ENCODE peak calls at places on chromosomes 16 and 17, in nine cellular contexts. C, I, A, B, X, V, Z, U and G are unnamed samples.

GRCh38 chr17:31739300-31739699 is 119.7 kb downstream of the COPRS start:
- DNase-seq in C (no peak), I (no peak), A (no peak), B (no peak), X (no peak), V (no peak), Z (no peak), U (no peak), G (no peak)

GRCh38 chr16:89909777-89910716 is 8.6 kb upstream of the MC1R start:
- DNase-seq in C (peak), I (peak), A (peak), B (peak), X (peak), V (peak), Z (peak), U (peak), G (peak)

GRCh38 chr16:1364510-1364909 is 12.8 kb downstream of the GNPTG start:
- DNase-seq in C (no peak), I (no peak), A (peak), B (no peak), X (peak), V (no peak), Z (no peak), U (no peak), G (no peak)

GRCh38 chr17:39812466-39812865 is 51.6 kb downstream of the IKZF3 start:
- DNase-seq in C (no peak), I (no peak), A (no peak), B (peak), X (no peak), V (no peak), Z (peak), U (no peak), G (no peak)

GRCh38 chr17:31321481-31321880 is at the start of gene EVI2A:
- DNase-seq in C (no peak), I (no peak), A (no peak), B (no peak), X (no peak), V (no peak), Z (no peak), U (no peak), G (peak)

GRCh38 chr17:64343833-64344637 is 46.6 kb downstream of the PECAM1 start:
- DNase-seq in C (peak), I (no peak), A (peak), B (peak), X (peak), V (peak), Z (peak), U (no peak), G (peak)

GRCh38 chr17:700504-701094 is 14.0 kb downstream of the VPS53 start:
- DNase-seq in C (no peak), I (no peak), A (no peak), B (no peak), X (no peak), V (no peak), Z (no peak), U (peak), G (peak)

GRCh38 chr17:63173450-63173849 is 207.4 kb downstream of the TANC2 start:
- DNase-seq in C (no peak), I (no peak), A (no peak), B (no peak), X (no peak), V (no peak), Z (peak), U (no peak), G (no peak)

GRCh38 chr17:59329558-59330313 is 1.7 kb upstream of the YPEL2 start:
- DNase-seq in C (peak), I (peak), A (no peak), B (peak), X (no peak), V (peak), Z (peak), U (peak), G (peak)

GRCh38 chr17:5921919-5922318 is 148.3 kb upstream of the WSCD1 start:
- DNase-seq in C (peak), I (no peak), A (no peak), B (no peak), X (no peak), V (no peak), Z (no peak), U (no peak), G (peak)

GRCh38 chr16:89352091-89352681 is 134.7 kb downstream of the ZNF778 start:
- DNase-seq in C (no peak), I (no peak), A (peak), B (no peak), X (no peak), V (no peak), Z (no peak), U (no peak), G (no peak)

GRCh38 chr16:68718596-68718995 is 18.5 kb upstream of the CDH1 start:
- DNase-seq in C (no peak), I (no peak), A (no peak), B (no peak), X (no peak), V (no peak), Z (no peak), U (no peak), G (no peak)

GRCh38 chr16:47970291-47970931 is 185.4 kb downstream of the ABCC12 start:
- DNase-seq in C (no peak), I (no peak), A (no peak), B (no peak), X (no peak), V (no peak), Z (no peak), U (no peak), G (peak)

GRCh38 chr17:82204831-82205719 is 7.6 kb downstream of the CCDC57 start:
- DNase-seq in C (no peak), I (no peak), A (no peak), B (no peak), X (no peak), V (no peak), Z (no peak), U (peak), G (peak)

GRCh38 chr17:29140631-29141483 is 39.3 kb downstream of the MYO18A start:
- DNase-seq in C (peak), I (no peak), A (peak), B (no peak), X (peak), V (no peak), Z (no peak), U (peak), G (no peak)

GRCh38 chr17:35726609-35727460 is 4.6 kb upstream of the RASL10B start:
- DNase-seq in C (peak), I (no peak), A (peak), B (no peak), X (no peak), V (no peak), Z (peak), U (no peak), G (peak)

GRCh38 chr17:9162275-9162985 is 141.1 kb downstream of the NTN1 start:
- DNase-seq in C (peak), I (no peak), A (no peak), B (no peak), X (no peak), V (no peak), Z (no peak), U (peak), G (no peak)

GRCh38 chr17:27038676-27039075 is 255.2 kb upstream of the WSB1 start:
- DNase-seq in C (no peak), I (no peak), A (no peak), B (no peak), X (no peak), V (no peak), Z (no peak), U (peak), G (no peak)

GRCh38 chr17:43908111-43908721 is 880 bp upstream of the MPP2 start:
- DNase-seq in C (peak), I (peak), A (peak), B (peak), X (no peak), V (peak), Z (peak), U (peak), G (peak)

GRCh38 chr16:67945392-67945933 is 1.5 kb upstream of the LCAT start:
- DNase-seq in C (no peak), I (no peak), A (peak), B (no peak), X (no peak), V (no peak), Z (no peak), U (no peak), G (no peak)

GRCh38 chr16:25413962-25414361 is 156.3 kb upstream of the ZKSCAN2 start:
- DNase-seq in C (no peak), I (no peak), A (no peak), B (no peak), X (no peak), V (no peak), Z (no peak), U (no peak), G (no peak)

GRCh38 chr17:55069983-55070529 is 101.5 kb downstream of the STXBP4 start:
- DNase-seq in C (no peak), I (no peak), A (no peak), B (no peak), X (no peak), V (no peak), Z (no peak), U (no peak), G (no peak)

GRCh38 chr17:80345321-80345720 is 69.6 kb upstream of the ENDOV start:
- DNase-seq in C (no peak), I (no peak), A (no peak), B (no peak), X (no peak), V (no peak), Z (no peak), U (no peak), G (no peak)

GRCh38 chr16:89049484-89050118 is 44.1 kb upstream of the ACSF3 start:
- DNase-seq in C (no peak), I (no peak), A (peak), B (no peak), X (peak), V (no peak), Z (no peak), U (peak), G (no peak)

GRCh38 chr16:12471383-12471782 is 332.3 kb downstream of the CPPED1 start:
- DNase-seq in C (no peak), I (no peak), A (no peak), B (no peak), X (no peak), V (no peak), Z (no peak), U (no peak), G (no peak)

GRCh38 chr16:12463961-12464360 is 339.7 kb downstream of the CPPED1 start:
- DNase-seq in C (no peak), I (no peak), A (no peak), B (no peak), X (no peak), V (no peak), Z (no peak), U (no peak), G (no peak)

GRCh38 chr16:12467418-12468210 is 336.1 kb downstream of the CPPED1 start:
- DNase-seq in C (no peak), I (no peak), A (no peak), B (no peak), X (no peak), V (no peak), Z (no peak), U (no peak), G (no peak)

GRCh38 chr16:12470311-12471229 is 333.1 kb downstream of the CPPED1 start:
- DNase-seq in C (peak), I (peak), A (no peak), B (no peak), X (no peak), V (no peak), Z (no peak), U (no peak), G (peak)

DNA sequence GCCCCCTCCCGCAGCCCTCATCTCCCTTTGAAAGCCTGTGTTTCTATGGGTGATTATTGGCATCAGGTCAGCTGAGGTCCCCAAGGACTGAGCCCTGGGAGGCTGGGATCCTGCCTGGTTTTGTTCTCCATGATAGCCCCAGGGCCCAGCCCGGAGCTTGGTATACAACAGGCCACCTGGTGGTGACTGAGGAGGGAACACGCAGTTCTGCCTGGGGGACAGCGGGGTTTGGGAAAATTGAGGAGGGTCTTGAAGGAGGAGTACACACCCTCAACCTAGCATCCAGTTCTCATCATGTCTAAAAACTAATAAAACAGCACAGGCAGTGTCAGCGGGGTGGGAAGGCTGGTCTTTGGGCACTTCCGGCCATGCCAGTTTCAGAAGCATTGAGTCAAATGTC is 335.1 kb downstream of the CPPED1 start:
- DNase-seq in C (no peak), I (no peak), A (no peak), B (no peak), X (no peak), V (no peak), Z (no peak), U (no peak), G (no peak)
- TF ChIP-seq CTCF in C (no peak), I (no peak), A (no peak), B (no peak), X (no peak), V (no peak), Z (no peak), U (no peak), G (peak)

GRCh38 chr17:77455878-77456234 is 315.1 kb downstream of the SEC14L1 start:
- DNase-seq in C (no peak), I (no peak), A (no peak), B (no peak), X (peak), V (no peak), Z (no peak), U (no peak), G (no peak)
- H3K4me3 ChIP-seq in C (no peak), I (no peak), A (no peak), B (peak), X (no peak), V (no peak), Z (no peak), U (no peak), G (no peak)

GRCh38 chr16:75622762-75623605 is at the start of gene ADAT1:
- DNase-seq in C (peak), I (peak), A (peak), B (peak), X (peak), V (peak), Z (peak), U (peak), G (peak)

GRCh38 chr16:75620326-75621169 is 2.5 kb downstream of the ADAT1 start:
- DNase-seq in C (no peak), I (no peak), A (no peak), B (peak), X (no peak), V (no peak), Z (no peak), U (no peak), G (no peak)

GRCh38 chr16:75618782-75619181 is 4.3 kb downstream of the ADAT1 start:
- DNase-seq in C (no peak), I (no peak), A (no peak), B (no peak), X (no peak), V (no peak), Z (no peak), U (no peak), G (no peak)

GRCh38 chr16:75624921-75625334 is 1.8 kb upstream of the ADAT1 start:
- DNase-seq in C (no peak), I (no peak), A (no peak), B (no peak), X (no peak), V (no peak), Z (no peak), U (no peak), G (no peak)

GRCh38 chr16:75621170-75621477 is 2.0 kb downstream of the ADAT1 start:
- DNase-seq in C (no peak), I (no peak), A (no peak), B (no peak), X (no peak), V (no peak), Z (no peak), U (peak), G (peak)
- TF ChIP-seq CTCF in C (no peak), I (peak), A (no peak), B (no peak), X (no peak), V (no peak), Z (peak), U (peak), G (peak)

GRCh38 chr16:30068333-30068732 is 2.8 kb downstream of the ALDOA start:
- DNase-seq in C (no peak), I (no peak), A (no peak), B (no peak), X (no peak), V (no peak), Z (no peak), U (no peak), G (no peak)

GRCh38 chr16:30065943-30066881 is 652 bp downstream of the ALDOA start:
- DNase-seq in C (no peak), I (no peak), A (no peak), B (no peak), X (peak), V (no peak), Z (no peak), U (peak), G (no peak)

GRCh38 chr16:30068750-30069574 is 3.4 kb downstream of the ALDOA start:
- DNase-seq in C (no peak), I (no peak), A (no peak), B (no peak), X (no peak), V (no peak), Z (peak), U (peak), G (no peak)

GRCh38 chr16:30066882-30067583 is 1.5 kb downstream of the ALDOA start:
- DNase-seq in C (peak), I (no peak), A (no peak), B (no peak), X (no peak), V (no peak), Z (no peak), U (peak), G (no peak)

GRCh38 chr16:30067584-30067916 is 2.0 kb downstream of the ALDOA start:
- DNase-seq in C (no peak), I (no peak), A (no peak), B (no peak), X (no peak), V (no peak), Z (no peak), U (no peak), G (no peak)
- H3K4me3 ChIP-seq in C (peak), I (peak), A (peak), B (peak), X (peak), V (no peak), Z (no peak), U (peak), G (peak)

GRCh38 chr17:66339563-66339962 is 37.1 kb downstream of the PRKCA start:
- DNase-seq in C (no peak), I (no peak), A (no peak), B (no peak), X (no peak), V (no peak), Z (no peak), U (no peak), G (no peak)
- TF ChIP-seq CTCF in C (no peak), I (no peak), A (no peak), B (no peak), X (no peak), V (no peak), Z (no peak), U (no peak), G (no peak)

DNA sequence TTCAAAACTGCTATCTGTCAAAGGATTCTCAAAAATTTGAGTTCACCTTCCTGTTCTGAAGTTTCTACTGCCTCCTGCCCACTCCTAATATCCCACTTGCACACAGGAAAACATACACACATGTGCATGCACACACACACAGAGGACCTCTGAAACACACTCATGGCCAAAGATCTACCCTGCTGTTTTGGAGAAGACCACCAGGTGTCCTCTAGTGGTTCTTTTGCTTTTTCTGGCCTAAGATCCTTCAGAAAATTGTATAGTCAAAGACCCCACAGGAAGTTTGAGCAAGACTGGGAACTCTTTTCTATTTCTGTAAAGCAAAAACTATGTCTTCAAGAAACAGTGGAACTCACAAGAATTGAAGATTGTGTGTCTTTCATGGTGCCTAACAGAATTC is 90.2 kb downstream of the CDH8 start:
- DNase-seq in C (no peak), I (no peak), A (no peak), B (no peak), X (no peak), V (no peak), Z (no peak), U (no peak), G (no peak)
- H3K4me3 ChIP-seq in C (no peak), I (no peak), A (no peak), B (no peak), X (no peak), V (no peak), Z (no peak), U (no peak), G (no peak)

DNA sequence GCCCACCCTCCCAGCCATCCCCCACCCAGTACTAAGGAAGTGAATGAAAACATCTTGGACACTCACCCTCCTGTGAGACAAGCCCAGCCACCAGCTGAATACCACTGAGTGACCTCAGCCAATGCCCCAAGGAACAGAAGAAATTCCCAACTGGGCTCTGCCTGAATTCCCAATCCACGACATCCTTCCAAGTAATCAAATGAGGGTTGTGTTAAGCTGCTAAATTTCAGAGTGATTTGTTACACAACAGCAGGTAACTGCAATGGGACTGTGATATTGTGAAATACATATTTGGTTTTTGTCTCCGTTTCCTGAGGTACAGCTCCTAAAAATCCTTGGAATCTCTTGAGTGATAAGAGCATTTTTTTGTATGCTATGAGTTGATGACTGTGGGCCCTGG is 578.7 kb upstream of the CDH11 start:
- DNase-seq in C (no peak), I (no peak), A (no peak), B (no peak), X (no peak), V (no peak), Z (no peak), U (no peak), G (no peak)
- TF ChIP-seq CTCF in C (no peak), I (no peak), A (no peak), B (no peak), X (no peak), V (no peak), Z (no peak), U (no peak), G (no peak)

GRCh38 chr17:42111265-42111636 is 1.3 kb downstream of the DHX58 start:
- DNase-seq in C (no peak), I (no peak), A (no peak), B (no peak), X (peak), V (no peak), Z (no peak), U (peak), G (no peak)
- H3K4me3 ChIP-seq in C (peak), I (peak), A (no peak), B (peak), X (peak), V (no peak), Z (no peak), U (no peak), G (no peak)

DNA sequence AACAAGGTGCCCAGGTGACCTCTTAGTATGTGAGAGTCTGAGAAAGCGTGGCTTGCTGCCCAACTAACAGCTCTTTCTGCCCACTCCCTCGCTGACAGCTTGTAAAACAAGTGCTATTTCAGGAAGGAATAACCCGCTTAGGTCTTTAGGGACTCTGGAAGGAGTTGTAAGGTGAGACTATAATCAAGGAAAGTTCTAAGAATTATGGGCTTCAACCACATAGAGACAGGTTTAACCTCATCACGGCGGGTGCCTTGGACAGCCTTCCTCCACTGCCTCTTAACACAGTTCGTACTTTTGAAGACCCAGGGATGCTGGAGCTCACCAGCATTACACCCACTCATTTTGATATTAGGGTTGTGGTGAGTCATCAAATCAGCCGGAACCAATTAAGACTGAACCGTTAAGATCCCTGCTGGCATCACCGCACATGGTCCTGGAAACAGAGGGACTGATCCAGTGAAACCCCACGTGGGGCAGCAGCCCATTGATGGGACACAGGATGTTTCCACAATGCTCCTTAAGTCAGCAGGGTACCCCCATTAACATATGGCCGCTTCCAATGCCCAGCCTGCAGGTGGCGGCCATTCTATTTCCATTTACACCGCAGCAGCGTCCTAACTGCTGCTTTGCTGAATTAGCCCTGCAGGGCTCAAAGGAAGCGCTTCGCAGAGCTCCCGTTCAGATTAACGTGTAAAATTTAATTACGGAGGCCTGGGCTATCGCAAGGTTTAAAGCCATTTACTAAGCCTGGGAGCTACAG is 176.6 kb upstream of the SDK2 start:
- DNase-seq in C (no peak), I (peak), A (peak), B (peak), X (no peak), V (no peak), Z (peak), U (peak), G (peak)
- TF ChIP-seq CTCF in C (no peak), I (peak), A (peak), B (peak), X (no peak), V (no peak), Z (peak), U (no peak), G (no peak)

GRCh38 chr16:53502331-53503269 is at the start of gene AKTIP:
- DNase-seq in C (peak), I (peak), A (peak), B (peak), X (peak), V (no peak), Z (peak), U (peak), G (peak)
- H3K4me3 ChIP-seq in C (peak), I (peak), A (peak), B (peak), X (peak), V (peak), Z (peak), U (peak), G (peak)